ENCODE peak calls at places on chromosomes 4 and X, in six cellular contexts. D, F, A, X, C and V are unnamed samples. For H3K4me1 and H3K27me3, the result is how much of the 10 kb centered on the place peaks cover.

GRCh38 chrX:55007633-55008032 is 7.5 kb downstream of the APEX2 start:
- DNase-seq in D (no peak), A (no peak), X (no peak), C (no peak), F (peak), V (no peak)

GRCh38 chrX:148500428-148501120 is at the start of gene AFF2:
- DNase-seq in X (no peak), D (no peak), A (peak), F (no peak), C (peak), V (no peak)

GRCh38 chr4:2745516-2745915 is 10.6 kb downstream of the TNIP2 start:
- DNase-seq in X (no peak), D (no peak), F (no peak), A (no peak), C (no peak), V (no peak)

GRCh38 chr4:48931459-48931858 is 24.9 kb upstream of the OCIAD2 start:
- DNase-seq in A (no peak), F (no peak), C (no peak), X (no peak), D (no peak), V (no peak)

GRCh38 chr4:82360298-82361177 is 13.3 kb downstream of the HNRNPD start:
- DNase-seq in X (no peak), A (peak), F (no peak), D (peak), C (no peak), V (no peak)

GRCh38 chrX:97057349-97057909 is 173.7 kb downstream of the RPA4 start:
- DNase-seq in C (no peak), D (no peak), A (no peak), X (no peak), F (no peak), V (no peak)

GRCh38 chrX:40719218-40719617 is 16.1 kb downstream of the MED14 start:
- DNase-seq in X (no peak), F (no peak), C (no peak), D (no peak), A (no peak), V (no peak)

GRCh38 chrX:17535229-17535628 is 160.2 kb downstream of the NHS start:
- DNase-seq in X (peak), C (peak), F (peak), D (peak), A (peak), V (no peak)

GRCh38 chr4:153520871-153521329 is 54.7 kb downstream of the TMEM131L start:
- DNase-seq in F (no peak), C (no peak), X (no peak), A (no peak), D (no peak), V (no peak)

GRCh38 chr4:141134051-141134450 is 782 bp upstream of the RNF150 start:
- DNase-seq in X (no peak), D (no peak), F (no peak), A (peak), C (no peak), V (no peak)

GRCh38 chrX:77597090-77597489 is 149.9 kb downstream of the FGF16 start:
- DNase-seq in A (peak), D (peak), F (no peak), X (no peak), C (no peak), V (no peak)

GRCh38 chr4:147582386-147583077 is 34.7 kb upstream of the TMEM184C start:
- DNase-seq in D (no peak), X (no peak), A (no peak), F (no peak), C (no peak), V (no peak)

GRCh38 chrX:107978080-107978479 is 4.1 kb downstream of the TEX13B start:
- DNase-seq in F (no peak), X (no peak), C (no peak), A (no peak), D (no peak), V (no peak)

GRCh38 chr4:10123227-10124101 is 6.9 kb upstream of the WDR1 start:
- DNase-seq in C (peak), A (peak), F (peak), D (no peak), X (no peak), V (no peak)

GRCh38 chrX:47316276-47317025 is 53.9 kb upstream of the ZNF157 start:
- DNase-seq in D (no peak), A (peak), X (no peak), F (no peak), C (peak), V (peak)

GRCh38 chrX:22095306-22095705 is 63.2 kb downstream of the PHEX start:
- DNase-seq in X (no peak), A (no peak), F (no peak), C (no peak), D (no peak), V (no peak)

GRCh38 chr4:2832981-2833670 is 10.5 kb upstream of the ADD1 start:
- DNase-seq in F (no peak), X (no peak), C (no peak), A (no peak), D (no peak), V (no peak)

DNA sequence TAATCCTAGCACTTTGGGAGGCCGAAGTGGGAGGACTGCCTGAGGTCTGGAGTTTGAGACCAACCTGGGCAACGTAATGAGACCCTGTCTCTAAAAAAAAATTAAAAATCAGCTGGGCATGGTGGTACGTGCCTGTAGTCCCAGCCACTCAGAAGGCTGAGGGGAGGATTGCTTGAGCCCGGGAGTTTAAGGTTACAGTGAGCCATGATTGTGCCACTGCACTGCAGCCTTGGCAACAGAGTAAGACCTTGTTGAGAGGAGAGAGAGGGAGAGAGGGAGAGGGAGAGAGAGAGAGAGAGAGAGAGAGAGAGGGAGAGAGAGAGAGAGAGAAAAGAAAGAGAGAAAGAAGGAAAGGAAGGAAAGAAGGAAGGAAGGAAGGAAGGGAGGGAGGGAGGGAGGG is 144.9 kb downstream of the RASL11B start:
- DNase-seq in F (no peak), A (no peak), C (no peak), D (no peak), X (no peak), V (no peak)
- H3K4me1 ChIP-seq in F (under half), A (under half), C (under half), D (under half), X (under half), V (under half)

DNA sequence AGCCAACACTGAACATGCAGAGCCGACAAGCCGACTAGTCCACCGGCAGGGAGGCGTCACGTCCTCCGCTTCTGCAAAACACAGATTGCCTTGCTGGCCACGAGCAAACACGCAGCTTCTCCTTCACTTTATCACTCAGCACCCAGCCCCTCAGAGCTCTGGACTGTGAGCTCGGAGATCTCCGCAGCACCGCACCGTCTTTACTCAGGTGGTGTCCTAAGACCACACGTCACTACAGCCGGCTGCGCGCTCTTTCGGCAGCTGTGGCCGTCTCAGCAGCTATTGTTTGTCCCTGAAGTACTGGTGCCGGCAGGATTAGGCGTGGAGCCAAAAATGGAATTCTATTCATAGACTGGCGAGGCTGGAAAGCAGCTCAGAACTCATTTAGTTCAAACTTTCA is 72.0 kb downstream of the FAT1 start:
- DNase-seq in D (no peak), X (no peak), F (no peak), A (no peak), C (no peak), V (no peak)
- TF ChIP-seq YY1 in D (no peak), X (no peak), F (no peak), A (no peak), C (no peak), V (no peak)

GRCh38 chr4:1056671-1057402 is 45.4 kb downstream of the FGFRL1 start:
- DNase-seq in D (no peak), C (no peak), F (no peak), A (no peak), X (no peak), V (no peak)
- H3K27me3 ChIP-seq in D (half or more), C (under half), F (under half), A (half or more), X (under half), V (under half)

GRCh38 chr4:15652191-15652590 is 3.0 kb downstream of the FBXL5 start:
- DNase-seq in X (no peak), D (no peak), F (no peak), A (no peak), C (no peak), V (no peak)

GRCh38 chr4:15653864-15654391 is 1.2 kb downstream of the FBXL5 start:
- DNase-seq in A (peak), X (no peak), F (peak), D (peak), C (no peak), V (no peak)

GRCh38 chr4:15653430-15653829 is 1.7 kb downstream of the FBXL5 start:
- DNase-seq in X (no peak), D (no peak), C (no peak), A (no peak), F (no peak), V (no peak)

GRCh38 chr4:15649914-15650545 is 5.1 kb downstream of the FBXL5 start:
- DNase-seq in F (peak), X (peak), D (peak), A (peak), C (no peak), V (peak)

GRCh38 chr4:15651682-15652081 is 3.5 kb downstream of the FBXL5 start:
- DNase-seq in D (no peak), A (no peak), C (no peak), F (no peak), X (no peak), V (no peak)
- H3K4me1 ChIP-seq in D (under half), A (under half), C (under half), F (under half), X (under half), V (under half)

DNA sequence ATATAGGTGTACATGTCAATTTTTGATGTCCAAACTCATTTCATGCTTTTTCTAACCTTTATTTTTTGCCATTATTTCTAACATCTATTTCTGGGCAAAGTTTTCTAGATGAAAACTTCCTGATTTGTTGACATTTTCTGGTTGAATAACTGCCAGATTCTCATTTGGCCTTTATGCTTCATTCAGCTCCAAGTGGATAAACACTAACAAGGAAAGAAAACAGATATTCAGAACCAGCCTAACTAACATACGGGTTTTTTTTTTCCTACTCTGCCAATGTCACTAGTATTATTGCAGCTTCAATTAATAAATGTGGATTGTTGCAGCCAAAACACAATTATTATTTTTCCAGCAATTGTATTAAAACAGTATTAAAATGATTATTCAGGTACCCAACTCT is 50.9 kb upstream of the RAP1GDS1 start:
- DNase-seq in F (no peak), D (no peak), A (no peak), X (no peak), C (no peak), V (no peak)
- TF ChIP-seq YY1 in F (no peak), D (no peak), A (no peak), X (no peak), C (no peak), V (no peak)

GRCh38 chrX:25022499-25023325 is 6.9 kb upstream of the ARX start:
- DNase-seq in D (no peak), C (peak), F (no peak), A (no peak), X (no peak), V (no peak)
- H3K27me3 ChIP-seq in D (under half), C (half or more), F (under half), A (half or more), X (under half), V (half or more)

GRCh38 chr4:150126201-150126879 is 48.1 kb downstream of the DCLK2 start:
- DNase-seq in A (no peak), D (no peak), X (no peak), F (no peak), C (no peak), V (no peak)
- H3K4me1 ChIP-seq in A (under half), D (under half), X (under half), F (under half), C (under half), V (under half)

DNA sequence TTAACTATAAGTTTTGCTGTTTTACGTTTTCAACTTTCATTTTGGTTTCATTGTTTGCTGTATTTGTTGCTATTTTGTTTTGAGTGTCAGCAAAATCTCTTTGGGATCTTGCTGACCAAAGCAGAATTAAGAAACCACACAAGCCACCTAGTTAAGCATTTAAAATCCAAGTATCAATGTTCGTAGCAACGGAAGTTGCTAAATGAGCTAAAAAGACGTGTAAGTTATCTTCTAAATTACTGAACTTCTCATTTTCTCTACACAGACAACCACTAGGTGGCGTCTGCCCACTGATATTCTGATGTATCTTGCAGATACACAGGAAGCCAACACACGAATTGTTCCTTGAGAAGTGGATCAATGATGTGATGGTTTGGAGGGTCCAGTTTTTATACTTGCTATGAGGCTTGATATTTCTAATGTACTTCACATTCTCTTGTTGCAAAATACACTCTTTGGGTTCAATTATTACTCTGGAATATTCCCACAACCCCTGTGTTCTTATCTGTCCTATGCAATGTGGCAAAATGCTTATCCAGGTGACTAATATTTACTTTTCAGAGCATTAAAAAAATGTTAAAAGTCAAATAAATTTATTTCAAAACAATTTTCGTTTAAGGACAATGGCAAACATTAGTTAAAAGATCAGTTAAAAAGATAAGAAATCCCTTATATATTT is 250.5 kb downstream of the TECRL start:
- DNase-seq in D (peak), X (peak), F (peak), A (peak), C (peak), V (peak)
- TF ChIP-seq YY1 in D (no peak), X (no peak), F (no peak), A (no peak), C (no peak), V (no peak)

DNA sequence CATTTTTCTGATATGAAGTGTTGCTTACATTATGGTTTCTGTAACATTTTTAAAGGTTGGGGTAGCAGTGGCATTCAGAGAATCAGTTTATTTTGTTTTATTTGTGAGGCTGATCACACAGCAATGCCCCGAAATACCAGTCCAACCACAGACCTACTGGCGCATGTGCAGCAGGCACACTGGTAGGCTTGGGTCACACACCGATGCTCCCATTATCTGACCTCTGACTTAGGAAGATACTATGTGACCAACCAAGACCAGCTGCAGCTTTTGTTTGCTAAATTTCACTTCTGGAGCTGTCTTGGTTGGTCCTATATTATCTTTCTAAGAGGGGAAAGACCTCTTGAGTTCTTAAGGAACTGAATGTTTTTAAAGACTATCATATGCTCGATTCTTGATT is 18.7 kb downstream of the PGM2 start:
- DNase-seq in D (no peak), F (no peak), X (no peak), C (no peak), A (no peak), V (no peak)
- H3K27me3 ChIP-seq in D (under half), F (under half), X (under half), C (under half), A (under half), V (under half)

GRCh38 chrX:101163166-101163565 is 56.4 kb upstream of the DRP2 start:
- DNase-seq in C (no peak), F (no peak), A (no peak), X (no peak), D (no peak), V (no peak)

GRCh38 chrX:101164766-101165590 is 54.6 kb upstream of the DRP2 start:
- DNase-seq in D (no peak), F (no peak), A (no peak), C (no peak), X (no peak), V (no peak)

DNA sequence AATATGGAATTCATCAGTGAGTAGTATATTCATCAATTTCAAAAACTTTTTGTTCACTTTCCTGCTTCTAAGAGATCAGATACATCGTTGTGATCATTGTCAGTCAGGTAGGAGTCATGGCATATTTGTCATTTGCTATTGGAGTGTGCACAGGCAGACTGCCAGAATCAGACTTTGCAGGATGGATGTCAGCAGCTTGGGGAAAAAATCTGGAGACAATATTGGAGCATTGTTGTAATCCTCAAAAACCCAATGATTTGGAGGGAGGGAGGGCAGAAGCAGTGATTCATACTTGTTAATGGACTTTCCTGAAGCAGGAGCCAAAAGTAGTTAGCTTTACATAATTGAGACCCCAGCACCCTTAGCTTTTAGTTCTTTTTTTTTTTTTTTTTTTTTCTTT is 59.6 kb upstream of the DRP2 start:
- DNase-seq in C (no peak), D (no peak), A (no peak), F (no peak), X (no peak), V (no peak)
- H3K4me1 ChIP-seq in C (under half), D (under half), A (under half), F (under half), X (under half), V (under half)